ENCODE peak calls at places on chromosomes 7 and 10, in six cellular contexts. W, R, F, M, N and S are unnamed samples.

GRCh38 chr7:96250776-96251361 is 71.0 kb downstream of the SLC25A13 start:
- DNase-seq in M (no peak), F (no peak), R (no peak), W (no peak), N (no peak), S (no peak)

GRCh38 chr7:2193120-2193519 is 39.6 kb downstream of the MAD1L1 start:
- DNase-seq in F (no peak), W (peak), M (no peak), R (no peak), N (no peak), S (no peak)

GRCh38 chr10:96038476-96039387 is 4.7 kb upstream of the CCNJ start:
- DNase-seq in M (peak), N (peak), R (no peak), W (no peak), F (peak), S (no peak)

GRCh38 chr10:97726636-97727178 is 10.2 kb upstream of the ZFYVE27 start:
- DNase-seq in M (no peak), N (peak), W (no peak), F (no peak), R (peak), S (no peak)

GRCh38 chr7:116271161-116271979 is 61.0 kb downstream of the TES start:
- DNase-seq in W (no peak), M (no peak), R (no peak), F (no peak), N (no peak), S (no peak)

GRCh38 chr10:127198307-127198706 is 1.9 kb upstream of the INSYN2A start:
- DNase-seq in R (no peak), N (no peak), F (no peak), M (no peak), W (no peak), S (no peak)

GRCh38 chr10:76456190-76456589 is 1024.8 kb downstream of the LRMDA start:
- DNase-seq in R (no peak), M (no peak), N (peak), F (no peak), W (no peak), S (no peak)

GRCh38 chr7:12007591-12007990 is 175.6 kb upstream of the THSD7A start:
- DNase-seq in F (no peak), R (no peak), N (no peak), M (no peak), W (no peak), S (no peak)

GRCh38 chr10:43304079-43304686 is 37.3 kb upstream of the RASGEF1A start:
- DNase-seq in M (no peak), N (no peak), R (no peak), W (no peak), F (no peak), S (no peak)

GRCh38 chr10:43198682-43199005 is 60.4 kb downstream of the CSGALNACT2 start:
- DNase-seq in R (no peak), M (no peak), W (peak), N (no peak), F (no peak), S (peak)

GRCh38 chr7:90825779-90826178 is 229.7 kb downstream of the CDK14 start:
- DNase-seq in R (no peak), M (no peak), W (no peak), N (no peak), F (no peak), S (no peak)

GRCh38 chr7:124764847-124765400 is 668 bp downstream of the GPR37 start:
- DNase-seq in R (peak), N (peak), W (no peak), M (peak), F (peak), S (peak)

GRCh38 chr10:72062341-72062740 is 26.0 kb downstream of the SPOCK2 start:
- DNase-seq in F (no peak), N (peak), M (no peak), W (no peak), R (no peak), S (no peak)

GRCh38 chr10:72061930-72062329 is 26.4 kb downstream of the SPOCK2 start:
- DNase-seq in W (no peak), R (no peak), M (no peak), F (no peak), N (no peak), S (no peak)

GRCh38 chr10:72059843-72060822 is 28.2 kb downstream of the SPOCK2 start:
- DNase-seq in N (no peak), F (peak), M (no peak), W (no peak), R (no peak), S (no peak)

GRCh38 chr10:72062832-72063702 is 25.3 kb downstream of the SPOCK2 start:
- DNase-seq in R (no peak), W (no peak), M (no peak), F (no peak), N (no peak), S (no peak)

GRCh38 chr10:72061491-72061890 is 26.9 kb downstream of the SPOCK2 start:
- DNase-seq in F (no peak), R (no peak), W (no peak), M (peak), N (no peak), S (peak)
- TF ChIP-seq CTCF in F (peak), R (no peak), W (no peak), M (no peak), N (peak), S (peak)

GRCh38 chr7:46616636-46617035 is 695.6 kb upstream of the IGFBP3 start:
- DNase-seq in F (no peak), N (peak), W (no peak), M (no peak), R (no peak), S (no peak)
- TF ChIP-seq CTCF in F (no peak), N (no peak), W (no peak), M (no peak), R (no peak), S (no peak)

GRCh38 chr10:101353692-101354583 is at the start of gene BTRC:
- DNase-seq in W (peak), R (peak), F (peak), N (peak), M (peak), S (peak)
- TF ChIP-seq CTCF in W (no peak), R (no peak), F (no peak), N (no peak), M (no peak), S (no peak)

GRCh38 chr7:84232653-84233052 is 38.1 kb upstream of the SEMA3A start:
- DNase-seq in W (no peak), R (no peak), F (no peak), N (peak), M (no peak), S (no peak)
- TF ChIP-seq CTCF in W (no peak), R (no peak), F (no peak), N (peak), M (no peak), S (no peak)

GRCh38 chr10:62554632-62555199 is 180.5 kb downstream of the ZNF365 start:
- DNase-seq in R (no peak), N (peak), F (peak), W (no peak), M (no peak), S (peak)
- TF ChIP-seq CTCF in R (peak), N (peak), F (peak), W (no peak), M (peak), S (peak)

DNA sequence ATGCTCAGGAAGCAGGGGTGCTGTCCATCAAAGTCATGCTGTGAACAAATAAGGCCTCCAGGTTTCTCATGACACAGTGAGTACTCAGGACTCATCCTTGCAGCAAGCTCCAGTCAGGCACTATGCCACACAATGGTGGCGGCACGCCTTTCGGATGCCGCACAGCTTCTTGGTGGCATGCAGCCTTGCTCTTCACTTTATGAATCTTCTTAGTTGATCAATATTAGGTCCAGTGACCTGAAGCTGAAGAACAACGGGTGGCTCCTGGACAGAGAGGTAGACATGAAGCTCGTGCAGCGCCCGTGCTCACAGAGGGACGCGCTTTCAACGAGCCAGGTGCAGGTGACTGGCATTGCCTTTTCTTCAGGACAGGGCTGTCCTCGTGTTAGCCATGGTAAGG is 653.0 kb upstream of the MGMT start:
- DNase-seq in R (no peak), W (peak), M (no peak), F (no peak), N (no peak), S (no peak)
- TF ChIP-seq CTCF in R (no peak), W (no peak), M (no peak), F (no peak), N (no peak), S (no peak)